ENCODE peak calls at places on chromosomes 2 and 18, in eight cellular contexts. One of them, this sample, is unnamed.

GRCh38 chr2:128736689-128737545 is 418.2 kb upstream of the HS6ST1 start:
- DNase-seq in HL-60: no peak
- DNase-seq in pancreas: peak
- DNase-seq in IMR-90: peak
- DNase-seq in A673: peak
- DNase-seq in HepG2: peak
- DNase-seq in CD4-positive, CD25-positive, alpha-beta regulatory T cell: peak
- DNase-seq in heart right ventricle: peak
- DNase-seq in this sample: peak

GRCh38 chr2:65175894-65176527 is 46.1 kb upstream of the RAB1A start:
- DNase-seq in HL-60: no peak
- DNase-seq in pancreas: no peak
- DNase-seq in IMR-90: no peak
- DNase-seq in A673: no peak
- DNase-seq in HepG2: no peak
- DNase-seq in CD4-positive, CD25-positive, alpha-beta regulatory T cell: no peak
- DNase-seq in heart right ventricle: no peak
- DNase-seq in this sample: no peak

GRCh38 chr18:45850021-45850420 is 24.5 kb downstream of the SIGLEC15 start:
- DNase-seq in HL-60: no peak
- DNase-seq in pancreas: no peak
- DNase-seq in IMR-90: no peak
- DNase-seq in A673: no peak
- DNase-seq in HepG2: no peak
- DNase-seq in CD4-positive, CD25-positive, alpha-beta regulatory T cell: no peak
- DNase-seq in heart right ventricle: no peak
- DNase-seq in this sample: no peak

GRCh38 chr18:36527025-36527424 is 229.5 kb downstream of the FHOD3 start:
- DNase-seq in HL-60: no peak
- DNase-seq in pancreas: no peak
- DNase-seq in IMR-90: peak
- DNase-seq in A673: no peak
- DNase-seq in HepG2: no peak
- DNase-seq in CD4-positive, CD25-positive, alpha-beta regulatory T cell: no peak
- DNase-seq in heart right ventricle: no peak
- DNase-seq in this sample: no peak

GRCh38 chr2:189127756-189128155 is 51.8 kb downstream of the COL5A2 start:
- DNase-seq in HL-60: no peak
- DNase-seq in pancreas: no peak
- DNase-seq in IMR-90: no peak
- DNase-seq in A673: no peak
- DNase-seq in HepG2: no peak
- DNase-seq in CD4-positive, CD25-positive, alpha-beta regulatory T cell: no peak
- DNase-seq in heart right ventricle: no peak
- DNase-seq in this sample: no peak

GRCh38 chr18:21458788-21459187 is 141.7 kb downstream of the ESCO1 start:
- DNase-seq in HL-60: no peak
- DNase-seq in pancreas: no peak
- DNase-seq in IMR-90: no peak
- DNase-seq in A673: no peak
- DNase-seq in HepG2: no peak
- DNase-seq in CD4-positive, CD25-positive, alpha-beta regulatory T cell: no peak
- DNase-seq in heart right ventricle: no peak
- DNase-seq in this sample: no peak

GRCh38 chr2:85707304-85707703 is 13.1 kb downstream of the GNLY start:
- DNase-seq in HL-60: peak
- DNase-seq in pancreas: no peak
- DNase-seq in IMR-90: peak
- DNase-seq in A673: peak
- DNase-seq in HepG2: peak
- DNase-seq in CD4-positive, CD25-positive, alpha-beta regulatory T cell: peak
- DNase-seq in heart right ventricle: no peak
- DNase-seq in this sample: peak

GRCh38 chr18:48934708-48935432 is 15.9 kb downstream of the SMAD7 start:
- DNase-seq in HL-60: no peak
- DNase-seq in pancreas: no peak
- DNase-seq in IMR-90: no peak
- DNase-seq in A673: peak
- DNase-seq in HepG2: no peak
- DNase-seq in CD4-positive, CD25-positive, alpha-beta regulatory T cell: no peak
- DNase-seq in heart right ventricle: peak
- DNase-seq in this sample: peak

GRCh38 chr2:161900241-161900640 is 173.8 kb downstream of the DPP4 start:
- DNase-seq in HL-60: no peak
- DNase-seq in pancreas: no peak
- DNase-seq in IMR-90: no peak
- DNase-seq in A673: no peak
- DNase-seq in HepG2: no peak
- DNase-seq in CD4-positive, CD25-positive, alpha-beta regulatory T cell: no peak
- DNase-seq in heart right ventricle: no peak
- DNase-seq in this sample: no peak

GRCh38 chr18:68267583-68267982 is 447.3 kb downstream of the TMX3 start:
- DNase-seq in HL-60: no peak
- DNase-seq in pancreas: no peak
- DNase-seq in IMR-90: peak
- DNase-seq in A673: peak
- DNase-seq in HepG2: no peak
- DNase-seq in CD4-positive, CD25-positive, alpha-beta regulatory T cell: no peak
- DNase-seq in heart right ventricle: no peak
- DNase-seq in this sample: no peak

GRCh38 chr2:33457588-33458247 is 18.7 kb upstream of the RASGRP3 start:
- DNase-seq in HL-60: no peak
- DNase-seq in pancreas: no peak
- DNase-seq in IMR-90: no peak
- DNase-seq in A673: no peak
- DNase-seq in HepG2: no peak
- DNase-seq in CD4-positive, CD25-positive, alpha-beta regulatory T cell: no peak
- DNase-seq in heart right ventricle: no peak
- DNase-seq in this sample: no peak

GRCh38 chr2:224584111-224584764 is 925 bp downstream of the CUL3 start:
- DNase-seq in HL-60: no peak
- DNase-seq in pancreas: no peak
- DNase-seq in IMR-90: peak
- DNase-seq in A673: peak
- DNase-seq in HepG2: peak
- DNase-seq in CD4-positive, CD25-positive, alpha-beta regulatory T cell: peak
- DNase-seq in heart right ventricle: peak
- DNase-seq in this sample: peak

GRCh38 chr18:54806526-54806925 is 21.8 kb upstream of the RAB27B start:
- DNase-seq in HL-60: no peak
- DNase-seq in pancreas: no peak
- DNase-seq in IMR-90: peak
- DNase-seq in A673: no peak
- DNase-seq in HepG2: no peak
- DNase-seq in CD4-positive, CD25-positive, alpha-beta regulatory T cell: no peak
- DNase-seq in heart right ventricle: no peak
- DNase-seq in this sample: no peak

GRCh38 chr2:239949537-239949936 is 75.6 kb downstream of the NDUFA10 start:
- DNase-seq in HL-60: no peak
- DNase-seq in pancreas: peak
- DNase-seq in IMR-90: no peak
- DNase-seq in A673: no peak
- DNase-seq in HepG2: no peak
- DNase-seq in CD4-positive, CD25-positive, alpha-beta regulatory T cell: no peak
- DNase-seq in heart right ventricle: no peak
- DNase-seq in this sample: no peak

GRCh38 chr2:24515841-24516240 is 24.8 kb downstream of the NCOA1 start:
- DNase-seq in HL-60: no peak
- DNase-seq in pancreas: no peak
- DNase-seq in IMR-90: no peak
- DNase-seq in A673: peak
- DNase-seq in HepG2: no peak
- DNase-seq in CD4-positive, CD25-positive, alpha-beta regulatory T cell: no peak
- DNase-seq in heart right ventricle: no peak
- DNase-seq in this sample: no peak

GRCh38 chr2:56009758-56010534 is 86.4 kb upstream of the EFEMP1 start:
- DNase-seq in HL-60: no peak
- DNase-seq in pancreas: no peak
- DNase-seq in IMR-90: peak
- DNase-seq in A673: peak
- DNase-seq in HepG2: peak
- DNase-seq in CD4-positive, CD25-positive, alpha-beta regulatory T cell: no peak
- DNase-seq in heart right ventricle: no peak
- DNase-seq in this sample: no peak

GRCh38 chr2:220847587-220847986 is 724.5 kb downstream of the EPHA4 start:
- DNase-seq in HL-60: no peak
- DNase-seq in pancreas: no peak
- DNase-seq in IMR-90: peak
- DNase-seq in A673: peak
- DNase-seq in HepG2: no peak
- DNase-seq in CD4-positive, CD25-positive, alpha-beta regulatory T cell: no peak
- DNase-seq in heart right ventricle: no peak
- DNase-seq in this sample: no peak

GRCh38 chr18:35827275-35827929 is 145.1 kb upstream of the RMP24 start:
- DNase-seq in HL-60: no peak
- DNase-seq in pancreas: no peak
- DNase-seq in IMR-90: no peak
- DNase-seq in A673: peak
- DNase-seq in HepG2: no peak
- DNase-seq in CD4-positive, CD25-positive, alpha-beta regulatory T cell: no peak
- DNase-seq in heart right ventricle: no peak
- DNase-seq in this sample: no peak

GRCh38 chr2:109513230-109513629 is 100.5 kb downstream of the SEPTIN10 start:
- DNase-seq in HL-60: no peak
- DNase-seq in pancreas: no peak
- DNase-seq in IMR-90: no peak
- DNase-seq in A673: no peak
- DNase-seq in HepG2: no peak
- DNase-seq in CD4-positive, CD25-positive, alpha-beta regulatory T cell: no peak
- DNase-seq in heart right ventricle: no peak
- DNase-seq in this sample: no peak
- H3K27ac ChIP-seq in HL-60: no peak
- H3K27ac ChIP-seq in pancreas: no peak
- H3K27ac ChIP-seq in IMR-90: no peak
- H3K27ac ChIP-seq in A673: no peak
- H3K27ac ChIP-seq in HepG2: no peak
- H3K27ac ChIP-seq in CD4-positive, CD25-positive, alpha-beta regulatory T cell: no peak
- H3K27ac ChIP-seq in heart right ventricle: no peak
- H3K27ac ChIP-seq in this sample: no peak

DNA sequence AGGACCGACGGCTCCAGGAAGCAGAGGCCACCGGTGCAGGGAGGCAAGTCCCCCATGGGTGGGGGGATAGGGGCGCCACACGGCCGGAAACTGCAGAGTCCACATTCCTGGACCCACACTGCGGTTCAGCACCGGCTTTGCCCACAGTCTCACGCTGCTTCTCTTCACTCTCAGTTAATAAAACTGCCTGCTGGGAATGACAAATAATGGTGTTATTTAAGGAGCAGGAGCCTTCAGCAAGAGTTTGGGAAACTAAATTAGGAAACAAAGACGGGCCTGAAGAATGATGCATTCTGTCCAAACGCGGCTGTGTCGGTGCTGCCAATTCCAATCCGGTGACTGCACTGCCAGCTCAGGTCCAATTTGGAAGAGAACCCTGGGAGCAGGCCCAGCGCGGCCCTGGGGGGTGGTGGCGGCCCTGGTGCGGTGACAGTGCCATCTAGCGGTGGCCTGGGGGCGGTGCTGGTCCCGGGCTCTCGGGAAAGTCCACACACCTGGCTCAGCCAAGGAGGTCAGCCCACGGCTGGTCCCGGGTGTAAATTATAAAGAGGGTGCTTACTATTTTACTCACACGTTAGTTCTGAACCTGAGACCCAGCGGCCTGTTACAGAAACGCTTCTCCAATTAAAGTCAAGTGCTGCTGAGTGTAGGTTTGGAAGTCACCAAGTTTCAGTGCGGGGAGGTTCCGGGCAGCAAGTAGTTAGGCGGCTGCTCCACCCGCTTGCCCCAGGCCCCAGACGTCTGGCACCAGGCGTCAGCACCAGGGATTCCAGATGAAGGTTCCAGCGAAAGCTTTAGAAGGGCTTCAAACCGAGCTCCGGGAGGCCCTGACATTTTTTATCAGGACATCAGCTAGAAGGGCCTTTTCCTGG is 73.2 kb upstream of the PXDN start:
- DNase-seq in HL-60: peak
- DNase-seq in pancreas: peak
- DNase-seq in IMR-90: peak
- DNase-seq in A673: peak
- DNase-seq in HepG2: peak
- DNase-seq in CD4-positive, CD25-positive, alpha-beta regulatory T cell: peak
- DNase-seq in heart right ventricle: peak
- DNase-seq in this sample: peak
- H3K27ac ChIP-seq in HL-60: no peak
- H3K27ac ChIP-seq in pancreas: peak
- H3K27ac ChIP-seq in IMR-90: peak
- H3K27ac ChIP-seq in A673: no peak
- H3K27ac ChIP-seq in HepG2: no peak
- H3K27ac ChIP-seq in CD4-positive, CD25-positive, alpha-beta regulatory T cell: no peak
- H3K27ac ChIP-seq in heart right ventricle: peak
- H3K27ac ChIP-seq in this sample: no peak

GRCh38 chr18:31204833-31205232 is 42.2 kb upstream of the DSC1 start:
- DNase-seq in HL-60: no peak
- DNase-seq in pancreas: no peak
- DNase-seq in IMR-90: no peak
- DNase-seq in A673: no peak
- DNase-seq in HepG2: no peak
- DNase-seq in CD4-positive, CD25-positive, alpha-beta regulatory T cell: no peak
- DNase-seq in heart right ventricle: no peak
- DNase-seq in this sample: no peak
- H3K27ac ChIP-seq in HL-60: peak
- H3K27ac ChIP-seq in pancreas: no peak
- H3K27ac ChIP-seq in IMR-90: no peak
- H3K27ac ChIP-seq in A673: no peak
- H3K27ac ChIP-seq in HepG2: no peak
- H3K27ac ChIP-seq in CD4-positive, CD25-positive, alpha-beta regulatory T cell: no peak
- H3K27ac ChIP-seq in heart right ventricle: no peak
- H3K27ac ChIP-seq in this sample: no peak

DNA sequence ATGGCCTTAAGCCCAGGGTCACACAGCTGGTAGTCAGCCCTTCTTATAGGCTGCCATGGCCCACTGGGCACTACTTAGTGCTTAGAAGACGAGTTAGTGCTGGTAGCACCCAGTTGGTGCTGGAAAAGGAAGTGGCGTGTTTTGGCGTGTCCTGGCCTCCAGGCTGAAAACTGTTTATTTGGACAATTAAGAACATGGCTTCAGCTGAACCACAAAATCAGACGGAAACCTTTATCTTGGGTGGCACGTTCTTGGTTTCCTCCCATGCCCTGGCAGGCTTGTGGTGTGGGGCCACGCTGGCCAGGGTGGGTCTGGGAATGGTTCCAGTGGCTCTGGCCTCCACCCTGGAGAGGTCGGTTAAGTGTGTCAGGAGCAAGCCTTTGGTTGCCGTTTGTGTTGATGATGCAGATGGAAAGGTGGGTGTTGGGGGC is 141.5 kb upstream of the HAAO start:
- DNase-seq in HL-60: no peak
- DNase-seq in pancreas: no peak
- DNase-seq in IMR-90: no peak
- DNase-seq in A673: no peak
- DNase-seq in HepG2: no peak
- DNase-seq in CD4-positive, CD25-positive, alpha-beta regulatory T cell: no peak
- DNase-seq in heart right ventricle: no peak
- DNase-seq in this sample: no peak
- H3K27ac ChIP-seq in HL-60: no peak
- H3K27ac ChIP-seq in pancreas: no peak
- H3K27ac ChIP-seq in IMR-90: no peak
- H3K27ac ChIP-seq in A673: no peak
- H3K27ac ChIP-seq in HepG2: no peak
- H3K27ac ChIP-seq in CD4-positive, CD25-positive, alpha-beta regulatory T cell: no peak
- H3K27ac ChIP-seq in heart right ventricle: peak
- H3K27ac ChIP-seq in this sample: no peak

This sample was measured in adrenal gland.